ENCODE peak calls at places on chromosome 15, in nine cellular contexts. P is NCI-H1417, R is nephron progenitor cell, B is NCI-H460, Z is NCI-H1092 treated with DMSO at 0.1 percent for 48 hours, E is nucleus accumbens, L is ecto neural progenitor cell, A is iPS-NIHi11, X is fibroblast of lung. T is an unnamed sample.

GRCh38 chr15:99123706-99124451 is 19.0 kb downstream of the SYNM start:
- DNase-seq in P (peak; percentile 74), R (peak; percentile 34), B (peak; percentile 79), Z (no peak), E (peak; percentile 81), L (peak; percentile 65), A (peak; percentile 63), X (peak; percentile 95), T (peak; percentile 93)

GRCh38 chr15:24955549-24955929 is 752 bp downstream of the SNRPN start:
- DNase-seq in P (no peak), R (peak; percentile 6), B (no peak), Z (no peak), E (peak; percentile 29), L (peak; percentile 43), A (no peak), X (no peak), T (no peak)

GRCh38 chr15:52120488-52120887 is 7.9 kb upstream of the BCL2L10 start:
- DNase-seq in P (no peak), R (no peak), B (no peak), Z (no peak), E (no peak), L (no peak), A (no peak), X (no peak), T (no peak)

GRCh38 chr15:77025066-77025435 is 30.1 kb downstream of the PSTPIP1 start:
- DNase-seq in P (no peak), R (no peak), B (no peak), Z (no peak), E (no peak), L (peak; percentile 46), A (no peak), X (no peak), T (no peak)

GRCh38 chr15:70435369-70435768 is 328.0 kb downstream of the UACA start:
- DNase-seq in P (no peak), R (no peak), B (no peak), Z (no peak), E (no peak), L (no peak), A (no peak), X (no peak), T (peak; percentile 49)

GRCh38 chr15:40044717-40045571 is 6.0 kb upstream of the SRP14 start:
- DNase-seq in P (peak; percentile 76), R (peak; percentile 87), B (peak; percentile 77), Z (peak; percentile 65), E (peak; percentile 37), L (peak; percentile 89), A (peak; percentile 91), X (peak; percentile 76), T (peak; percentile 87)

GRCh38 chr15:28107111-28107893 is 8.2 kb upstream of the OCA2 start:
- DNase-seq in P (no peak), R (peak; percentile 57), B (no peak), Z (no peak), E (no peak), L (peak; percentile 72), A (peak; percentile 71), X (peak; percentile 47), T (peak; percentile 59)

GRCh38 chr15:52673312-52673711 is 5.9 kb downstream of the ATOSA start:
- DNase-seq in P (no peak), R (no peak), B (no peak), Z (no peak), E (no peak), L (no peak), A (no peak), X (no peak), T (no peak)

GRCh38 chr15:58724471-58724870 is 25.0 kb downstream of the ADAM10 start:
- DNase-seq in P (peak; percentile 30), R (no peak), B (no peak), Z (no peak), E (no peak), L (no peak), A (no peak), X (peak; percentile 68), T (no peak)

GRCh38 chr15:82159922-82160321 is 102.6 kb downstream of the EFL1 start:
- DNase-seq in P (no peak), R (no peak), B (no peak), Z (no peak), E (no peak), L (no peak), A (no peak), X (peak; percentile 100), T (peak; percentile 53)

GRCh38 chr15:77504310-77504709 is 83.6 kb downstream of the HMG20A start:
- DNase-seq in P (peak; percentile 87), R (no peak), B (no peak), Z (peak; percentile 87), E (no peak), L (no peak), A (no peak), X (no peak), T (peak; percentile 6)

GRCh38 chr15:48409623-48410022 is 78.4 kb downstream of the DUT start:
- DNase-seq in P (no peak), R (no peak), B (no peak), Z (no peak), E (no peak), L (no peak), A (no peak), X (no peak), T (no peak)

GRCh38 chr15:85706779-85707518 is 87.8 kb downstream of the KLHL25 start:
- DNase-seq in P (no peak), R (no peak), B (no peak), Z (no peak), E (no peak), L (no peak), A (no peak), X (peak; percentile 85), T (no peak)

GRCh38 chr15:31558840-31559239 is 232.2 kb downstream of the KLF13 start:
- DNase-seq in P (no peak), R (no peak), B (no peak), Z (no peak), E (no peak), L (no peak), A (no peak), X (no peak), T (no peak)

GRCh38 chr15:57675481-57676181 is 30.9 kb upstream of the POLR2M start:
- DNase-seq in P (no peak), R (no peak), B (no peak), Z (no peak), E (no peak), L (no peak), A (no peak), X (no peak), T (no peak)

GRCh38 chr15:87619161-87619960 is 637.2 kb downstream of the NTRK3 start:
- DNase-seq in P (no peak), R (no peak), B (peak; percentile 42), Z (no peak), E (no peak), L (no peak), A (no peak), X (peak; percentile 95), T (no peak)

GRCh38 chr15:74108111-74108510 is 22.3 kb upstream of the ISLR2 start:
- DNase-seq in P (no peak), R (no peak), B (no peak), Z (no peak), E (no peak), L (no peak), A (no peak), X (no peak), T (no peak)

GRCh38 chr15:80503319-80503952 is 99.3 kb downstream of the ARNT2 start:
- DNase-seq in P (peak; percentile 33), R (no peak), B (no peak), Z (no peak), E (no peak), L (peak; percentile 38), A (no peak), X (no peak), T (no peak)

GRCh38 chr15:85607141-85607806 is 187.5 kb downstream of the KLHL25 start:
- DNase-seq in P (no peak), R (no peak), B (no peak), Z (no peak), E (no peak), L (no peak), A (no peak), X (peak; percentile 64), T (no peak)

GRCh38 chr15:60421544-60421943 is 23.8 kb upstream of the ANXA2 start:
- DNase-seq in P (no peak), R (no peak), B (no peak), Z (no peak), E (no peak), L (no peak), A (no peak), X (peak; percentile 83), T (no peak)

GRCh38 chr15:74907277-74907870 is 723 bp upstream of the FAM219B start:
- DNase-seq in P (no peak), R (no peak), B (no peak), Z (no peak), E (no peak), L (no peak), A (no peak), X (no peak), T (no peak)

GRCh38 chr15:94375997-94376396 is 144.6 kb downstream of the MCTP2 start:
- DNase-seq in P (no peak), R (no peak), B (no peak), Z (peak; percentile 18), E (no peak), L (no peak), A (no peak), X (no peak), T (peak; percentile 10)

GRCh38 chr15:54816406-54816805 is 380.3 kb downstream of the RSL24D1 start:
- DNase-seq in P (no peak), R (no peak), B (no peak), Z (no peak), E (no peak), L (no peak), A (no peak), X (no peak), T (no peak)

GRCh38 chr15:36005542-36005941 is 459.6 kb upstream of the DPH6 start:
- DNase-seq in P (no peak), R (no peak), B (no peak), Z (no peak), E (no peak), L (no peak), A (no peak), X (no peak), T (no peak)

GRCh38 chr15:65638681-65639089 is 16.9 kb downstream of the SLC24A1 start:
- DNase-seq in P (peak; percentile 56), R (peak; percentile 36), B (peak; percentile 80), Z (peak; percentile 73), E (no peak), L (no peak), A (peak; percentile 86), X (peak; percentile 76), T (peak; percentile 48)

GRCh38 chr15:100083572-100083971 is 258.2 kb downstream of the ADAMTS17 start:
- DNase-seq in P (no peak), R (no peak), B (no peak), Z (no peak), E (no peak), L (no peak), A (no peak), X (no peak), T (no peak)